ENCODE peak calls at places on chromosomes 16 and 17, in five cellular contexts. G is GM12878, L is H7, J is aorta, U is HL-60. D is an unnamed sample.

GRCh38 chr16:75304521-75305363 is 53.3 kb upstream of the BCAR1 start:
- DNase-seq in G (no peak), L (no peak), J (peak), U (no peak), D (no peak)

GRCh38 chr17:61459968-61460718 is 7.9 kb downstream of the TBX4 start:
- DNase-seq in G (no peak), L (no peak), J (no peak), U (no peak), D (no peak)

GRCh38 chr17:44267818-44268490 is at the start of gene SLC4A1:
- DNase-seq in G (no peak), L (peak), J (no peak), U (no peak), D (no peak)

GRCh38 chr17:76541739-76542450 is 2.1 kb downstream of the PRCD start:
- DNase-seq in G (no peak), L (no peak), J (no peak), U (no peak), D (no peak)

GRCh38 chr16:57912529-57913260 is 58.2 kb downstream of the CNGB1 start:
- DNase-seq in G (no peak), L (no peak), J (no peak), U (no peak), D (no peak)

GRCh38 chr17:1649844-1650409 is at the start of gene RILP:
- DNase-seq in G (no peak), L (peak), J (peak), U (no peak), D (no peak)

GRCh38 chr16:85057212-85057889 is 29.8 kb downstream of the KIAA0513 start:
- DNase-seq in G (no peak), L (peak), J (no peak), U (no peak), D (no peak)

GRCh38 chr17:4028436-4028835 is 64.2 kb upstream of the ATP2A3 start:
- DNase-seq in G (no peak), L (no peak), J (no peak), U (no peak), D (no peak)

GRCh38 chr17:41935641-41936040 is 5.2 kb downstream of the ODAD4 start:
- DNase-seq in G (no peak), L (no peak), J (no peak), U (no peak), D (no peak)

GRCh38 chr16:10523025-10523424 is 57.4 kb downstream of the EMP2 start:
- DNase-seq in G (no peak), L (no peak), J (no peak), U (no peak), D (no peak)

GRCh38 chr17:42458497-42459255 is at the start of gene ATP6V0A1:
- DNase-seq in G (peak), L (peak), J (peak), U (peak), D (peak)

GRCh38 chr17:74042241-74042640 is 161.2 kb upstream of the RPL38 start:
- DNase-seq in G (no peak), L (no peak), J (no peak), U (no peak), D (no peak)

GRCh38 chr17:55577011-55577586 is 65.8 kb upstream of the SMIM36 start:
- DNase-seq in G (peak), L (no peak), J (peak), U (no peak), D (no peak)

GRCh38 chr17:8628172-8628571 is 2.4 kb downstream of the MYH10 start:
- DNase-seq in G (no peak), L (peak), J (no peak), U (no peak), D (no peak)
- H3K4me3 ChIP-seq in G (no peak), L (no peak), J (peak), U (no peak), D (no peak)

GRCh38 chr17:81027038-81027437 is 7.9 kb upstream of the BAIAP2 start:
- DNase-seq in G (no peak), L (peak), J (no peak), U (no peak), D (no peak)
- H3K4me3 ChIP-seq in G (no peak), L (no peak), J (no peak), U (no peak), D (no peak)

DNA sequence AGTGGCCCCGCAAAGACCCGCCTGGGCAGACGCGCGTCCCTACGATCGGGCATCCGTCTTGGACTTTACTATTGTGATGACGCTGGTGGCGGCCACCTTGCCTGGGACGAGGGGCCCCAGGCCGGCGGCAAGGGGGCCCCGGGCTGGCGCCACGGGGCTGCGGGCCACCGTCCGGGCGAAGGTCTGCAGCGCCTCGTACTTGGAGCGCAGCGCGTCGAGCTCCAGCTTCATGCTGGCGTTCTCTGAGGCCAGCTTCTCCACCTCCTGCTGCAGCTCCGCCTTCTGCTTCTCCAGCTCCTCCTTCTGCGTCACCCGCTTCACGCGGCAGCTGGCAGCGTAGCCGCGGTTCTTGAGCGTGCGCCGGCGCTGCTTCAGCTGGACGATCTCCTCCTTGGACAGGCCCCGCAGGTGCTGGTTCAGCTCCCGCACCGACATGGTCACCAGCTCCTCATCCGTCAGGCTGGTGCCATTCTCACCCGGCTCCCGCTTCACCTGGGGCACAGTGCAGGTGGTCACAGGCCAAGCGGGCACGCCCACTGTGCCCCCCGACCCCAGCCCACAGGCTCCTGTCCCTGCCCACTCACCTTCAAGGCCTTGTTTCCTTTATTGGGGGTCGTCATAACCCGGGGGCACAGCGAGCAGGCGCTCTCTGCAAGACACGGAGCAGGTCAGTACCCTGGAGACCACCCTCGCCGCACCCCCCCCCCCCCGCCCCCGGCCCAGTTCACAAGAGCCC is 4.8 kb upstream of the SIRT7 start:
- DNase-seq in G (no peak), L (no peak), J (no peak), U (peak), D (no peak)
- H3K4me3 ChIP-seq in G (no peak), L (peak), J (no peak), U (peak), D (no peak)

DNA sequence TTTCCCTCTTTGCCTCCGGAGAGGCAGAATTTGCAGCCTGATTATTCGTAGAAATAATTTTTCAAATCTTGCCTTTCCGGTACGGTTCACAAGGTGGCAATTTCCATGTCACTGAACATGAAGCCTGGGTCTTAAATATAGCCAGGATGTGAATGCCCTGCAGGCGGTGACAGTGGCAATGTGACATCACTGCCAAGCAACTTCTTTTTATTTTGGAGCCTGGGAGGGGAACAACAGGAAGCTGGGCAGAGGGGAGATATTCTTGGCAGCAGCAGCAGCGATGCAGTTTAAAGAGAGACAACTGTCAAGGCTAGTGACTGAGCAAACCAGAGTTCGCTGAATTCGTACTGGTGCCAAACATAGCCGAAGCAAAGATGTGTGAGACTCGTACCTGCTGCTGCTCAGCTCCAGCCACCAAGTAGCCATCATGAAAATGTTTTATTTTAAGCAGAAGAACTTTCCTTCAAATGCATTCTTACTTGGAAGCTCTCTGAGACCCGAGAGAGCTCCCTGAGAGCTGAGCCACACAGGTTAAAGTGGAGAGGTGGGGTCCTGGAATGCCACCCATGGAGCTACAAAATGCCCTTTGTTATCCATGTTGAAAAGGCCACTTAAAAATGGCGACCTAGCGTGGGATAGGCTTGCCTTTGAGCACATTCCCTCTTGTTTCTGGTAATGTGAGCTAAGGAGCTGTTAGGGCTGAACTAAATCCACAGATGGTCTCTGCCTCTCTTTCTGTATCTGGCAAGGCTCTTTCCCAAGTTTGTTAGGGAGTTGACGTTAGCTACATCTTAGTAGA is 171.3 kb downstream of the SNX29 start:
- DNase-seq in G (no peak), L (peak), J (no peak), U (no peak), D (no peak)
- H3K4me3 ChIP-seq in G (no peak), L (no peak), J (no peak), U (no peak), D (no peak)

GRCh38 chr17:81910840-81911276 is 341 bp downstream of the PCYT2 start:
- DNase-seq in G (no peak), L (no peak), J (no peak), U (no peak), D (no peak)
- H3K4me3 ChIP-seq in G (peak), L (peak), J (peak), U (peak), D (peak)

GRCh38 chr16:49281843-49282642 is 405 bp upstream of the CBLN1 start:
- DNase-seq in G (no peak), L (peak), J (peak), U (no peak), D (peak)
- H3K4me3 ChIP-seq in G (no peak), L (peak), J (peak), U (no peak), D (peak)

GRCh38 chr17:40931311-40931710 is 6.1 kb downstream of the KRT23 start:
- DNase-seq in G (no peak), L (no peak), J (no peak), U (no peak), D (no peak)

GRCh38 chr17:40922239-40922638 is 15.2 kb downstream of the KRT23 start:
- DNase-seq in G (no peak), L (no peak), J (no peak), U (no peak), D (no peak)

GRCh38 chr17:40921026-40921425 is 16.4 kb downstream of the KRT23 start:
- DNase-seq in G (no peak), L (no peak), J (no peak), U (no peak), D (no peak)

GRCh38 chr17:40926341-40926740 is 11.1 kb downstream of the KRT23 start:
- DNase-seq in G (no peak), L (no peak), J (no peak), U (no peak), D (no peak)
- H3K4me3 ChIP-seq in G (no peak), L (no peak), J (no peak), U (no peak), D (no peak)

DNA sequence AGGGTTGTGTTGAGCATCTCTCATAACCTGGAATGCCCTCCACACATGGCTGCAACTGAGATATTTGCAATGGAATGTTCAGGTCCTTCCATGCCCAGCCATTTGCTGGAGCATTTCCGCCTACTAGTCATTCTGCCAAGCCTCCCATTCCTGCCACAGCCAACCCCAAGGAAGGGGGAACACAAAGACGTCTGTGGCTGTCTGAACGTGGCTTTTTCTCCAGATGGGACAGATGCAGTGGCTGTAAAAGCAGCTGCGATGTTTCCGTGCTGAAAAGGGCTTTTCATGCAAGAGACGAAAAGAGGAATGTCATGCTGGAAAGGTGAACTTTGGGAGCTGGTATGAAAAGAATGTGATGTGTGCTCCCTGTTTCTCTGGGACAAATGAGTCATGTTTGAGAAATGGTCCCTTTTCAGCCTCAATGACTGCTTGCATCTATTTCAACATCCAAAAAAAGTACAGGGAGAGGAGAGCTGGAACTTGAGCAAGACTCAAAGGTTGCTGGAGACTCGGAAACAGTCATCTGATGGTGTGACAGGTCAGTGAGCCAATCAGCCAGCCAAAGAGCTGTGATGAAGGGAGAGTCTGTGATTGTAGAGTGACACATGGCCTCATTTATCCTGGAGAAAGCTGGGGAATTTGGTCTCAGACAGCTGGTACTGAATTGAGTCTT is 208.9 kb downstream of the SHISA9 start:
- DNase-seq in G (no peak), L (peak), J (peak), U (no peak), D (peak)
- H3K4me3 ChIP-seq in G (no peak), L (no peak), J (no peak), U (no peak), D (no peak)